ENCODE peak calls at places on chromosome 12, in five cellular contexts. C, V, I, Y and U are unnamed samples.

GRCh38 chr12:132886529-132887477 is 602 bp downstream of the CHFR start:
- DNase-seq in C (peak), V (no peak), Y (no peak), I (no peak), U (peak)

GRCh38 chr12:94545937-94546771 is 86.5 kb upstream of the CEP83 start:
- DNase-seq in V (peak), I (peak), Y (peak), C (peak), U (peak)

GRCh38 chr12:59596232-59597143 is 659 bp downstream of the SLC16A7 start:
- DNase-seq in Y (no peak), V (peak), C (peak), I (peak), U (peak)

GRCh38 chr12:51246254-51246853 is 7.7 kb downstream of the DAZAP2 start:
- DNase-seq in V (no peak), I (no peak), Y (peak), C (no peak), U (no peak)

GRCh38 chr12:108876550-108876949 is 3.3 kb upstream of the DAO start:
- DNase-seq in I (no peak), C (no peak), V (no peak), Y (no peak), U (no peak)

GRCh38 chr12:94235894-94236293 is 87.5 kb downstream of the PLXNC1 start:
- DNase-seq in C (no peak), I (no peak), Y (no peak), V (no peak), U (no peak)

GRCh38 chr12:19674437-19674836 is 235.1 kb downstream of the AEBP2 start:
- DNase-seq in C (no peak), Y (no peak), I (no peak), V (no peak), U (no peak)

GRCh38 chr12:113418213-113418879 is 3.8 kb upstream of the SDSL start:
- DNase-seq in I (no peak), V (no peak), Y (no peak), C (peak), U (no peak)

GRCh38 chr12:113048716-113049127 is 7.8 kb upstream of the DTX1 start:
- DNase-seq in C (peak), V (no peak), I (no peak), Y (peak), U (peak)

GRCh38 chr12:129830796-129831195 is 73.0 kb downstream of the TMEM132D start:
- DNase-seq in C (no peak), V (no peak), Y (no peak), I (no peak), U (no peak)

GRCh38 chr12:82686223-82687019 is at the start of gene TMTC2:
- DNase-seq in C (peak), Y (peak), I (peak), V (peak), U (peak)

GRCh38 chr12:6745751-6746525 is 7.0 kb downstream of the MLF2 start:
- DNase-seq in C (no peak), V (no peak), Y (no peak), I (no peak), U (no peak)

GRCh38 chr12:103560604-103561101 is 26.4 kb upstream of the STAB2 start:
- DNase-seq in I (no peak), V (no peak), Y (no peak), C (peak), U (no peak)

GRCh38 chr12:51522696-51523095 is 68.3 kb upstream of the SCN8A start:
- DNase-seq in C (no peak), Y (peak), V (no peak), I (no peak), U (no peak)

GRCh38 chr12:114916531-114916930 is 232.6 kb upstream of the TBX3 start:
- DNase-seq in C (no peak), I (no peak), V (no peak), Y (no peak), U (no peak)

GRCh38 chr12:6208140-6208539 is 7.9 kb downstream of the CD9 start:
- DNase-seq in C (no peak), I (no peak), Y (no peak), V (no peak), U (no peak)

GRCh38 chr12:7162691-7163114 is 26.8 kb upstream of the PEX5 start:
- DNase-seq in I (no peak), Y (peak), V (peak), C (peak), U (peak)

GRCh38 chr12:3651585-3652424 is 101.1 kb downstream of the CRACR2A start:
- DNase-seq in I (no peak), V (no peak), C (no peak), Y (no peak), U (no peak)

GRCh38 chr12:109475121-109475520 is 2.0 kb downstream of the KCTD10 start:
- DNase-seq in Y (no peak), I (no peak), V (no peak), C (no peak), U (no peak)

GRCh38 chr12:124995200-124995961 is 1.9 kb downstream of the BRI3BP start:
- DNase-seq in Y (no peak), V (no peak), C (no peak), I (peak), U (no peak)

GRCh38 chr12:58419905-58420304 is 478.5 kb downstream of the ATP23 start:
- DNase-seq in Y (no peak), C (no peak), I (no peak), V (no peak), U (no peak)

GRCh38 chr12:115260807-115261161 is 576.8 kb upstream of the TBX3 start:
- DNase-seq in Y (no peak), V (no peak), I (no peak), C (no peak), U (no peak)

GRCh38 chr12:52389313-52390207 is 4.1 kb upstream of the KRT84 start:
- DNase-seq in Y (no peak), I (no peak), C (no peak), V (no peak), U (no peak)

GRCh38 chr12:41950455-41950854 is 194.2 kb downstream of the GXYLT1 start:
- DNase-seq in C (no peak), V (no peak), Y (no peak), I (no peak), U (no peak)

GRCh38 chr12:41510470-41510869 is 322.4 kb downstream of the PDZRN4 start:
- DNase-seq in C (no peak), Y (no peak), I (no peak), V (no peak), U (no peak)

GRCh38 chr12:78343657-78344056 is 513.0 kb downstream of the NAV3 start:
- DNase-seq in V (no peak), C (no peak), Y (no peak), I (no peak), U (no peak)

GRCh38 chr12:52650520-52651081 is 1.4 kb downstream of the KRT2 start:
- DNase-seq in C (no peak), I (no peak), V (no peak), Y (no peak), U (no peak)

GRCh38 chr12:115380509-115381120 is 696.6 kb upstream of the TBX3 start:
- DNase-seq in V (no peak), Y (no peak), I (no peak), C (no peak), U (no peak)

GRCh38 chr12:95548539-95549391 is 2.5 kb downstream of the USP44 start:
- DNase-seq in I (no peak), C (no peak), Y (peak), V (peak), U (peak)

GRCh38 chr12:14961466-14962155 is at the start of gene ARHGDIB:
- DNase-seq in Y (no peak), V (no peak), C (no peak), I (peak), U (no peak)

GRCh38 chr12:109169676-109170075 is 53.3 kb downstream of the ACACB start:
- DNase-seq in C (no peak), Y (no peak), I (no peak), V (no peak), U (no peak)

GRCh38 chr12:99253068-99253467 is 394.5 kb upstream of the GARIN6 start:
- DNase-seq in Y (no peak), C (peak), V (no peak), I (no peak), U (no peak)

GRCh38 chr12:94644622-94645021 is 5.7 kb downstream of the TMCC3 start:
- DNase-seq in Y (no peak), V (no peak), I (peak), C (no peak), U (no peak)

GRCh38 chr12:124310178-124310577 is 15.3 kb downstream of the RFLNA start:
- DNase-seq in I (no peak), C (no peak), V (no peak), Y (no peak), U (no peak)

GRCh38 chr12:14892726-14893442 is 7.2 kb upstream of the MGP start:
- DNase-seq in V (no peak), Y (no peak), I (no peak), C (peak), U (no peak)

GRCh38 chr12:106980944-106981343 is 6.0 kb downstream of the MTERF2 start:
- DNase-seq in C (no peak), V (no peak), I (no peak), Y (no peak), U (no peak)

GRCh38 chr12:106976013-106976658 is 10.8 kb downstream of the MTERF2 start:
- DNase-seq in I (no peak), V (no peak), Y (no peak), C (peak), U (no peak)

GRCh38 chr12:106975098-106975497 is 11.8 kb downstream of the MTERF2 start:
- DNase-seq in I (no peak), C (no peak), V (no peak), Y (no peak), U (no peak)

GRCh38 chr12:106976668-106977067 is 10.3 kb downstream of the MTERF2 start:
- DNase-seq in I (no peak), C (no peak), Y (no peak), V (no peak), U (no peak)

DNA sequence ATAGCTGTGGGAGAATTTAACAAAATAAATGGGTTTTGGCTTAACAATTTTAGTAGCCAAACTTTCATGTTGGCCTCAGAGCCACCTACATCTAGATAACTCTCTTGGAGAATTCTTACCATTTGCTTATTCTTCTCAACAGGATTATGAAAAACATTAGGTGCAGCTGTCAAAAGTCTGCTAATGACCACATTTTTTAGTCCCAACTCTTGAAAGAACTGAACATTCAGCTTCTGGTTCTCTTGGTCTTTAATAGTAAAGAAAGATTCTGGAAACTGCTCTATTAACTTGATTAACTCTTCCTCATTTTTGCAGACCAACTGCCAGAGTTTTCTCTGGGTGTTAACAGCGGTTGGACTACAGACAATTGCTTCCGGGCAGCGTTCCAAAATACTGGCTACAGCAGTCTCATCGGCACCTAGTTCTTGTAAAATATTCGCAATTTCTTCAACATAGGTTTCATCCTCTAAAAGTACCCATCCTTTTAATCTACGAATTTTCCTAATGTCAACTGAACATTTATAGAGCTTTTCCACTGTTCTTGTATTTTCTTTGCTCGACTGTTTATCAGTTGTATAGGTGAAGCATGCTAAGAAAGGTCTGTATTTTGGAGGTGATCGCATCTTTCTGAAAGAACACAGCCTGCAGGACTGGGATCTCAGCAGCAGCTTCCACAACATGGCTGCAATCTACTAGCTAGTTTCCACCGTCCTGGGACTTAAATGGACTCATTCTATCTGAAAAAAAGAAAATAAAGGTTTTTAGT is 8.7 kb downstream of the MTERF2 start:
- DNase-seq in V (no peak), I (no peak), Y (no peak), C (peak), U (no peak)
- TF ChIP-seq ATF2 in V (no peak), I (no peak), Y (no peak), C (no peak), U (no peak)

GRCh38 chr12:80320121-80320678 is 123.8 kb upstream of the PTPRQ start:
- DNase-seq in Y (no peak), I (no peak), C (no peak), V (no peak), U (peak)

GRCh38 chr12:80314741-80315140 is 129.3 kb upstream of the PTPRQ start:
- DNase-seq in V (no peak), Y (no peak), C (no peak), I (no peak), U (no peak)

GRCh38 chr12:80316141-80316700 is 127.8 kb upstream of the PTPRQ start:
- DNase-seq in I (no peak), V (no peak), C (no peak), Y (no peak), U (no peak)

GRCh38 chr12:80321653-80322052 is 122.4 kb upstream of the PTPRQ start:
- DNase-seq in Y (no peak), I (no peak), V (no peak), C (peak), U (no peak)

GRCh38 chr12:80317899-80318298 is 126.1 kb upstream of the PTPRQ start:
- DNase-seq in V (no peak), I (no peak), C (no peak), Y (no peak), U (no peak)
- TF ChIP-seq ATF2 in V (no peak), I (no peak), C (no peak), Y (no peak), U (no peak)

GRCh38 chr12:92561543-92561899 is 141.3 kb upstream of the PLEKHG7 start:
- DNase-seq in I (no peak), V (no peak), C (no peak), Y (no peak), U (no peak)
- TF ChIP-seq ATF2 in I (no peak), V (no peak), C (no peak), Y (no peak), U (no peak)

DNA sequence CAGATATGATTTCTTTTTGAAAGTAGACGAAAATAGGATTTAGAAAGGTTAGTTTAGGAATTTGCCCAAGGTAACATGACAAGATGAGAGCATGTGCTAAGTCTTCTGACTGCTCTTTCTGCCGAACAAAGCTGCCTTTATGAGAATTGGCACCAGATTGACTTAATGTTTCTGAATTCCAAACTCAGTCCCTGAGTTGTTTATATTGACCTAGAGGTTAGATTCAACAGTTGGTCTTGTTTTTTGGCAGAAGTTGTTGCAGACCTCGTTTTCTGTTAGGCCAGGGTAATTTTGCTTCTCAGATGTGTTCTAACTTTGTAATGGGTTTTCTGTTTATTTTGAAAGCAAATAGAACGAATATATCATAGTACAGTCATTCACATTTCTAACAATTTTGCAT is 61.5 kb upstream of the LRTM2 start:
- DNase-seq in V (no peak), I (no peak), Y (no peak), C (peak), U (no peak)
- TF ChIP-seq ATF2 in V (no peak), I (no peak), Y (no peak), C (no peak), U (no peak)

GRCh38 chr12:105256921-105257320 is 20.9 kb upstream of the APPL2 start:
- DNase-seq in I (no peak), C (no peak), Y (no peak), V (no peak), U (no peak)
- TF ChIP-seq ATF2 in I (no peak), C (no peak), Y (no peak), V (no peak), U (no peak)

GRCh38 chr12:4978737-4979136 is 64.9 kb upstream of the KCNA5 start:
- DNase-seq in C (no peak), Y (no peak), V (no peak), I (no peak), U (no peak)
- TF ChIP-seq ATF2 in C (no peak), Y (no peak), V (no peak), I (no peak), U (no peak)

GRCh38 chr12:31875609-31875964 is 83.6 kb upstream of the RESF1 start:
- DNase-seq in I (no peak), V (no peak), Y (no peak), C (no peak), U (no peak)

GRCh38 chr12:31877884-31878283 is 81.3 kb upstream of the RESF1 start:
- DNase-seq in V (no peak), C (no peak), Y (no peak), I (no peak), U (no peak)

GRCh38 chr12:31880340-31880739 is 78.9 kb upstream of the RESF1 start:
- DNase-seq in I (no peak), V (no peak), C (no peak), Y (no peak), U (no peak)

GRCh38 chr12:31874961-31875608 is 84.1 kb upstream of the RESF1 start:
- DNase-seq in C (no peak), I (no peak), Y (no peak), V (no peak), U (no peak)

DNA sequence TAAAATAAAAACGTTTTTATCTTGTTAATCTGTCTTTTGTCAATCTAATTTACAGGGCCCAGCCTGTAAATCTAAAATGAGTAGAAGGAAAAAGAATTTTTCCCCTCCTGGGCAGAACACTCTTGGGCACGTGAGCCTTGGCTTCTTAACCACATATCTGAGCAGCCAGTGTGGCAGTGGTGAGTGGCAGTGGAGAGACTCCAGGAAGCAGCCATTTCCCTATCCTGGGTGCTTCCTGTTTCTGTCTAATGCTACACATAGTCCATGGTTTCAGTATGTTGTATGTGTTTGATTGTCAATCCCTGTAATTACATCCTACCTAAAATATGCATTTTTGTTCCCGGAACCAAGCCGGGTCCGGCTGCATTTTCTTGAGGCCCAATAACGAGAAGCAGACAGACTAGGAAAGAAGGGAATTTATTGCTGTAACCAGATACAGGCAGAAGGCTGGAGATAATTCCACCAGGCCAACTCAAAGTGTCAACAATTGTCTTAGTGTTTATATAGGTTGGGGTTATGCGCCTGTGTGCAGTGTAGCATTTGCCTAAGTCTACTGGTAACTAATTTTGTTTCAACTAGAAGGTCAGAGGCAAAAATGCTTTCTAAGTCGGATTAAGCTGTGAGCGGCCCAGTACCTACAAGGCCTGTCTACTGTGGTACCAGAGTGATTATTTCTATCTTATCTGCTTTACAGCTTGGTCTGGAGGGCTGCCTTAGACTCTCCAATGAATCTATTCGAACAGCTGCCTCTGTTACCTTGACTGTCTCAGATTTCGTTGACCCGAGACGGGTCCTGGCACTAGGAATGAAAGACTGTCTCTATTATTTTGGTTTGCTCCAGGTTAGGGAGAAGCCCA is 82.4 kb upstream of the RESF1 start:
- DNase-seq in C (no peak), Y (no peak), I (no peak), V (no peak), U (no peak)
- TF ChIP-seq ATF2 in C (no peak), Y (no peak), I (no peak), V (no peak), U (no peak)